ENCODE peak calls at places on chromosomes 6 and 20, in five cellular contexts. F is Calu3; W is ELR; P is activated naive CD4-positive, alpha-beta T cell treated with anti-CD3 and anti-CD28 coated beads, Interleukin-2, amount 50 U/mL, for 16 hours; G is WTC11. R is an unnamed sample.

GRCh38 chr6:45645302-45645701 is 267.6 kb upstream of the SUPT3H start:
- DNase-seq in F (no peak), W (no peak), P (no peak), G (no peak), R (no peak)

GRCh38 chr6:45209762-45210161 is 118.4 kb upstream of the RUNX2 start:
- DNase-seq in F (no peak), W (peak), P (no peak), G (no peak), R (no peak)

GRCh38 chr6:16045238-16045637 is 83.6 kb upstream of the MYLIP start:
- DNase-seq in F (no peak), W (no peak), P (no peak), G (no peak), R (no peak)

GRCh38 chr20:15005300-15005986 is 668.0 kb upstream of the FLRT3 start:
- DNase-seq in F (no peak), W (no peak), P (no peak), G (no peak), R (no peak)

GRCh38 chr6:3319801-3320200 is 61.1 kb downstream of the PSMG4 start:
- DNase-seq in F (no peak), W (no peak), P (no peak), G (no peak), R (no peak)

GRCh38 chr6:148200302-148200701 is 142.3 kb upstream of the SASH1 start:
- DNase-seq in F (no peak), W (no peak), P (no peak), G (no peak), R (no peak)

GRCh38 chr6:44856495-44856878 is 469.0 kb downstream of the CDC5L start:
- DNase-seq in F (no peak), W (no peak), P (no peak), G (no peak), R (no peak)

GRCh38 chr20:58713801-58714339 is 21.3 kb downstream of the NPEPL1 start:
- DNase-seq in F (no peak), W (no peak), P (peak), G (peak), R (no peak)

GRCh38 chr6:105810105-105810921 is 275.8 kb upstream of the PRDM1 start:
- DNase-seq in F (peak), W (peak), P (peak), G (no peak), R (no peak)

GRCh38 chr20:25669826-25670422 is 26.7 kb downstream of the ZNF337 start:
- DNase-seq in F (no peak), W (peak), P (no peak), G (peak), R (no peak)

GRCh38 chr6:35717449-35718353 is 19.1 kb upstream of the ARMC12 start:
- DNase-seq in F (no peak), W (no peak), P (no peak), G (no peak), R (no peak)

GRCh38 chr6:101001607-101002006 is 120.5 kb upstream of the ASCC3 start:
- DNase-seq in F (no peak), W (no peak), P (no peak), G (no peak), R (no peak)

GRCh38 chr6:26156105-26156849 is 69.0 kb downstream of the HFE start:
- DNase-seq in F (peak), W (peak), P (peak), G (peak), R (peak)

GRCh38 chr6:135458051-135458450 is 39.5 kb downstream of the AHI1 start:
- DNase-seq in F (no peak), W (no peak), P (no peak), G (no peak), R (no peak)

GRCh38 chr6:103327079-103327478 is 1532.6 kb downstream of the HACE1 start:
- DNase-seq in F (no peak), W (no peak), P (no peak), G (no peak), R (no peak)

GRCh38 chr20:63863021-63863797 is 1.9 kb upstream of the TPD52L2 start:
- DNase-seq in F (no peak), W (no peak), P (no peak), G (no peak), R (no peak)

GRCh38 chr6:42326248-42326647 is 108.6 kb upstream of the MRPS10 start:
- DNase-seq in F (no peak), W (no peak), P (no peak), G (no peak), R (no peak)

GRCh38 chr6:98827295-98828159 is 6.8 kb upstream of the POU3F2 start:
- DNase-seq in F (no peak), W (no peak), P (no peak), G (peak), R (no peak)